ENCODE peak calls at places on chromosomes 13 and 19, in ten cellular contexts. One of them, this sample, is unnamed.
A peak's percentile ranks its signal among the peaks of the same experiment; 100 is the strongest.

GRCh38 chr13:28805193-28805819 is 14.8 kb upstream of the MTUS2 start:
- DNase-seq in activated naive CD4-positive, alpha-beta T cell treated with anti-CD3 and anti-CD28 coated beads for 36 hours: peak; percentile 55
- DNase-seq in HEK293T: peak; percentile 25
- DNase-seq in naive thymus-derived CD8-positive, alpha-beta T cell: no peak
- DNase-seq in stimulated activated effector memory CD8-positive, alpha-beta T cell treated with anti-CD3 and anti-CD28 coated beads, Interleukin-12 subunit alpha, Interleukin-12 subunit beta, amount 100 ng/mL, for 72 hours: peak; percentile 29
- DNase-seq in heart right ventricle: peak; percentile 48
- DNase-seq in T-helper 17 cell: no peak
- DNase-seq in stimulated activated CD8-positive, alpha-beta memory T cell treated with anti-CD3 and anti-CD28 coated beads, Interleukin-4, amount 100 ng/mL, for 4 hours: no peak
- DNase-seq in GOT3: no peak
- DNase-seq in myocyte: no peak
- DNase-seq in this sample: no peak

GRCh38 chr19:40314646-40315045 is 29.5 kb upstream of the AKT2 start:
- DNase-seq in activated naive CD4-positive, alpha-beta T cell treated with anti-CD3 and anti-CD28 coated beads for 36 hours: no peak
- DNase-seq in HEK293T: no peak
- DNase-seq in naive thymus-derived CD8-positive, alpha-beta T cell: no peak
- DNase-seq in stimulated activated effector memory CD8-positive, alpha-beta T cell treated with anti-CD3 and anti-CD28 coated beads, Interleukin-12 subunit alpha, Interleukin-12 subunit beta, amount 100 ng/mL, for 72 hours: no peak
- DNase-seq in heart right ventricle: no peak
- DNase-seq in T-helper 17 cell: no peak
- DNase-seq in stimulated activated CD8-positive, alpha-beta memory T cell treated with anti-CD3 and anti-CD28 coated beads, Interleukin-4, amount 100 ng/mL, for 4 hours: no peak
- DNase-seq in GOT3: no peak
- DNase-seq in myocyte: no peak
- DNase-seq in this sample: no peak

GRCh38 chr13:33797622-33798021 is 20.3 kb upstream of the RFC3 start:
- DNase-seq in activated naive CD4-positive, alpha-beta T cell treated with anti-CD3 and anti-CD28 coated beads for 36 hours: no peak
- DNase-seq in HEK293T: no peak
- DNase-seq in naive thymus-derived CD8-positive, alpha-beta T cell: no peak
- DNase-seq in stimulated activated effector memory CD8-positive, alpha-beta T cell treated with anti-CD3 and anti-CD28 coated beads, Interleukin-12 subunit alpha, Interleukin-12 subunit beta, amount 100 ng/mL, for 72 hours: no peak
- DNase-seq in heart right ventricle: no peak
- DNase-seq in T-helper 17 cell: no peak
- DNase-seq in stimulated activated CD8-positive, alpha-beta memory T cell treated with anti-CD3 and anti-CD28 coated beads, Interleukin-4, amount 100 ng/mL, for 4 hours: no peak
- DNase-seq in GOT3: no peak
- DNase-seq in myocyte: peak; percentile 57
- DNase-seq in this sample: no peak

GRCh38 chr19:35991731-35992450 is 3.1 kb upstream of the SDHAF1 start:
- DNase-seq in activated naive CD4-positive, alpha-beta T cell treated with anti-CD3 and anti-CD28 coated beads for 36 hours: no peak
- DNase-seq in HEK293T: no peak
- DNase-seq in naive thymus-derived CD8-positive, alpha-beta T cell: no peak
- DNase-seq in stimulated activated effector memory CD8-positive, alpha-beta T cell treated with anti-CD3 and anti-CD28 coated beads, Interleukin-12 subunit alpha, Interleukin-12 subunit beta, amount 100 ng/mL, for 72 hours: no peak
- DNase-seq in heart right ventricle: no peak
- DNase-seq in T-helper 17 cell: no peak
- DNase-seq in stimulated activated CD8-positive, alpha-beta memory T cell treated with anti-CD3 and anti-CD28 coated beads, Interleukin-4, amount 100 ng/mL, for 4 hours: no peak
- DNase-seq in GOT3: no peak
- DNase-seq in myocyte: peak; percentile 34
- DNase-seq in this sample: no peak

GRCh38 chr13:91232716-91233115 is 114.8 kb upstream of the MIR17HG start:
- DNase-seq in activated naive CD4-positive, alpha-beta T cell treated with anti-CD3 and anti-CD28 coated beads for 36 hours: no peak
- DNase-seq in HEK293T: no peak
- DNase-seq in naive thymus-derived CD8-positive, alpha-beta T cell: no peak
- DNase-seq in stimulated activated effector memory CD8-positive, alpha-beta T cell treated with anti-CD3 and anti-CD28 coated beads, Interleukin-12 subunit alpha, Interleukin-12 subunit beta, amount 100 ng/mL, for 72 hours: no peak
- DNase-seq in heart right ventricle: no peak
- DNase-seq in T-helper 17 cell: no peak
- DNase-seq in stimulated activated CD8-positive, alpha-beta memory T cell treated with anti-CD3 and anti-CD28 coated beads, Interleukin-4, amount 100 ng/mL, for 4 hours: no peak
- DNase-seq in GOT3: no peak
- DNase-seq in myocyte: no peak
- DNase-seq in this sample: no peak

GRCh38 chr19:44951179-44952159 is 3.7 kb upstream of the CLPTM1 start:
- DNase-seq in activated naive CD4-positive, alpha-beta T cell treated with anti-CD3 and anti-CD28 coated beads for 36 hours: peak; percentile 72
- DNase-seq in HEK293T: peak; percentile 74
- DNase-seq in naive thymus-derived CD8-positive, alpha-beta T cell: peak; percentile 78
- DNase-seq in stimulated activated effector memory CD8-positive, alpha-beta T cell treated with anti-CD3 and anti-CD28 coated beads, Interleukin-12 subunit alpha, Interleukin-12 subunit beta, amount 100 ng/mL, for 72 hours: peak; percentile 48
- DNase-seq in heart right ventricle: peak; percentile 30
- DNase-seq in T-helper 17 cell: peak; percentile 23
- DNase-seq in stimulated activated CD8-positive, alpha-beta memory T cell treated with anti-CD3 and anti-CD28 coated beads, Interleukin-4, amount 100 ng/mL, for 4 hours: peak; percentile 31
- DNase-seq in GOT3: no peak
- DNase-seq in myocyte: peak; percentile 86
- DNase-seq in this sample: peak; percentile 55

GRCh38 chr19:1163934-1164683 is 10.0 kb downstream of the SBNO2 start:
- DNase-seq in activated naive CD4-positive, alpha-beta T cell treated with anti-CD3 and anti-CD28 coated beads for 36 hours: no peak
- DNase-seq in HEK293T: no peak
- DNase-seq in naive thymus-derived CD8-positive, alpha-beta T cell: no peak
- DNase-seq in stimulated activated effector memory CD8-positive, alpha-beta T cell treated with anti-CD3 and anti-CD28 coated beads, Interleukin-12 subunit alpha, Interleukin-12 subunit beta, amount 100 ng/mL, for 72 hours: no peak
- DNase-seq in heart right ventricle: no peak
- DNase-seq in T-helper 17 cell: no peak
- DNase-seq in stimulated activated CD8-positive, alpha-beta memory T cell treated with anti-CD3 and anti-CD28 coated beads, Interleukin-4, amount 100 ng/mL, for 4 hours: no peak
- DNase-seq in GOT3: no peak
- DNase-seq in myocyte: peak; percentile 73
- DNase-seq in this sample: no peak

GRCh38 chr19:58117841-58118575 is 20.0 kb upstream of the ZSCAN18 start:
- DNase-seq in activated naive CD4-positive, alpha-beta T cell treated with anti-CD3 and anti-CD28 coated beads for 36 hours: no peak
- DNase-seq in HEK293T: no peak
- DNase-seq in naive thymus-derived CD8-positive, alpha-beta T cell: no peak
- DNase-seq in stimulated activated effector memory CD8-positive, alpha-beta T cell treated with anti-CD3 and anti-CD28 coated beads, Interleukin-12 subunit alpha, Interleukin-12 subunit beta, amount 100 ng/mL, for 72 hours: no peak
- DNase-seq in heart right ventricle: peak; percentile 23
- DNase-seq in T-helper 17 cell: no peak
- DNase-seq in stimulated activated CD8-positive, alpha-beta memory T cell treated with anti-CD3 and anti-CD28 coated beads, Interleukin-4, amount 100 ng/mL, for 4 hours: no peak
- DNase-seq in GOT3: no peak
- DNase-seq in myocyte: no peak
- DNase-seq in this sample: no peak

GRCh38 chr19:35995655-35995993 is 636 bp downstream of the SDHAF1 start:
- DNase-seq in activated naive CD4-positive, alpha-beta T cell treated with anti-CD3 and anti-CD28 coated beads for 36 hours: peak; percentile 49
- DNase-seq in HEK293T: peak; percentile 53
- DNase-seq in naive thymus-derived CD8-positive, alpha-beta T cell: peak; percentile 44
- DNase-seq in stimulated activated effector memory CD8-positive, alpha-beta T cell treated with anti-CD3 and anti-CD28 coated beads, Interleukin-12 subunit alpha, Interleukin-12 subunit beta, amount 100 ng/mL, for 72 hours: no peak
- DNase-seq in heart right ventricle: peak; percentile 39
- DNase-seq in T-helper 17 cell: no peak
- DNase-seq in stimulated activated CD8-positive, alpha-beta memory T cell treated with anti-CD3 and anti-CD28 coated beads, Interleukin-4, amount 100 ng/mL, for 4 hours: no peak
- DNase-seq in GOT3: no peak
- DNase-seq in myocyte: peak; percentile 23
- DNase-seq in this sample: no peak

GRCh38 chr13:43229506-43229905 is 206.1 kb downstream of the DNAJC15 start:
- DNase-seq in activated naive CD4-positive, alpha-beta T cell treated with anti-CD3 and anti-CD28 coated beads for 36 hours: no peak
- DNase-seq in HEK293T: no peak
- DNase-seq in naive thymus-derived CD8-positive, alpha-beta T cell: no peak
- DNase-seq in stimulated activated effector memory CD8-positive, alpha-beta T cell treated with anti-CD3 and anti-CD28 coated beads, Interleukin-12 subunit alpha, Interleukin-12 subunit beta, amount 100 ng/mL, for 72 hours: no peak
- DNase-seq in heart right ventricle: no peak
- DNase-seq in T-helper 17 cell: no peak
- DNase-seq in stimulated activated CD8-positive, alpha-beta memory T cell treated with anti-CD3 and anti-CD28 coated beads, Interleukin-4, amount 100 ng/mL, for 4 hours: no peak
- DNase-seq in GOT3: no peak
- DNase-seq in myocyte: peak; percentile 47
- DNase-seq in this sample: no peak

GRCh38 chr13:97982286-97982685 is 28.8 kb downstream of the IPO5 start:
- DNase-seq in activated naive CD4-positive, alpha-beta T cell treated with anti-CD3 and anti-CD28 coated beads for 36 hours: no peak
- DNase-seq in HEK293T: no peak
- DNase-seq in naive thymus-derived CD8-positive, alpha-beta T cell: no peak
- DNase-seq in stimulated activated effector memory CD8-positive, alpha-beta T cell treated with anti-CD3 and anti-CD28 coated beads, Interleukin-12 subunit alpha, Interleukin-12 subunit beta, amount 100 ng/mL, for 72 hours: no peak
- DNase-seq in heart right ventricle: no peak
- DNase-seq in T-helper 17 cell: no peak
- DNase-seq in stimulated activated CD8-positive, alpha-beta memory T cell treated with anti-CD3 and anti-CD28 coated beads, Interleukin-4, amount 100 ng/mL, for 4 hours: no peak
- DNase-seq in GOT3: no peak
- DNase-seq in myocyte: peak; percentile 16
- DNase-seq in this sample: no peak

GRCh38 chr19:13881692-13882418 is 4.9 kb downstream of the NANOS3 start:
- DNase-seq in activated naive CD4-positive, alpha-beta T cell treated with anti-CD3 and anti-CD28 coated beads for 36 hours: peak; percentile 64
- DNase-seq in HEK293T: no peak
- DNase-seq in naive thymus-derived CD8-positive, alpha-beta T cell: peak; percentile 32
- DNase-seq in stimulated activated effector memory CD8-positive, alpha-beta T cell treated with anti-CD3 and anti-CD28 coated beads, Interleukin-12 subunit alpha, Interleukin-12 subunit beta, amount 100 ng/mL, for 72 hours: no peak
- DNase-seq in heart right ventricle: peak; percentile 44
- DNase-seq in T-helper 17 cell: no peak
- DNase-seq in stimulated activated CD8-positive, alpha-beta memory T cell treated with anti-CD3 and anti-CD28 coated beads, Interleukin-4, amount 100 ng/mL, for 4 hours: no peak
- DNase-seq in GOT3: no peak
- DNase-seq in myocyte: peak; percentile 87
- DNase-seq in this sample: no peak

GRCh38 chr19:14545716-14546082 is 16.3 kb downstream of the TECR start:
- DNase-seq in activated naive CD4-positive, alpha-beta T cell treated with anti-CD3 and anti-CD28 coated beads for 36 hours: no peak
- DNase-seq in HEK293T: no peak
- DNase-seq in naive thymus-derived CD8-positive, alpha-beta T cell: no peak
- DNase-seq in stimulated activated effector memory CD8-positive, alpha-beta T cell treated with anti-CD3 and anti-CD28 coated beads, Interleukin-12 subunit alpha, Interleukin-12 subunit beta, amount 100 ng/mL, for 72 hours: no peak
- DNase-seq in heart right ventricle: no peak
- DNase-seq in T-helper 17 cell: no peak
- DNase-seq in stimulated activated CD8-positive, alpha-beta memory T cell treated with anti-CD3 and anti-CD28 coated beads, Interleukin-4, amount 100 ng/mL, for 4 hours: no peak
- DNase-seq in GOT3: no peak
- DNase-seq in myocyte: no peak
- DNase-seq in this sample: no peak

GRCh38 chr19:18741124-18741493 is 50.0 kb downstream of the COMP start:
- DNase-seq in activated naive CD4-positive, alpha-beta T cell treated with anti-CD3 and anti-CD28 coated beads for 36 hours: no peak
- DNase-seq in HEK293T: no peak
- DNase-seq in naive thymus-derived CD8-positive, alpha-beta T cell: no peak
- DNase-seq in stimulated activated effector memory CD8-positive, alpha-beta T cell treated with anti-CD3 and anti-CD28 coated beads, Interleukin-12 subunit alpha, Interleukin-12 subunit beta, amount 100 ng/mL, for 72 hours: no peak
- DNase-seq in heart right ventricle: no peak
- DNase-seq in T-helper 17 cell: no peak
- DNase-seq in stimulated activated CD8-positive, alpha-beta memory T cell treated with anti-CD3 and anti-CD28 coated beads, Interleukin-4, amount 100 ng/mL, for 4 hours: no peak
- DNase-seq in GOT3: no peak
- DNase-seq in myocyte: no peak
- DNase-seq in this sample: no peak

GRCh38 chr19:2984196-2984490 is 6.8 kb downstream of the TLE6 start:
- DNase-seq in activated naive CD4-positive, alpha-beta T cell treated with anti-CD3 and anti-CD28 coated beads for 36 hours: no peak
- DNase-seq in HEK293T: no peak
- DNase-seq in naive thymus-derived CD8-positive, alpha-beta T cell: no peak
- DNase-seq in stimulated activated effector memory CD8-positive, alpha-beta T cell treated with anti-CD3 and anti-CD28 coated beads, Interleukin-12 subunit alpha, Interleukin-12 subunit beta, amount 100 ng/mL, for 72 hours: no peak
- DNase-seq in heart right ventricle: no peak
- DNase-seq in T-helper 17 cell: no peak
- DNase-seq in stimulated activated CD8-positive, alpha-beta memory T cell treated with anti-CD3 and anti-CD28 coated beads, Interleukin-4, amount 100 ng/mL, for 4 hours: no peak
- DNase-seq in GOT3: no peak
- DNase-seq in myocyte: no peak
- DNase-seq in this sample: no peak

GRCh38 chr13:94795292-94795691 is 82.9 kb upstream of the SOX21 start:
- DNase-seq in activated naive CD4-positive, alpha-beta T cell treated with anti-CD3 and anti-CD28 coated beads for 36 hours: no peak
- DNase-seq in HEK293T: no peak
- DNase-seq in naive thymus-derived CD8-positive, alpha-beta T cell: no peak
- DNase-seq in stimulated activated effector memory CD8-positive, alpha-beta T cell treated with anti-CD3 and anti-CD28 coated beads, Interleukin-12 subunit alpha, Interleukin-12 subunit beta, amount 100 ng/mL, for 72 hours: no peak
- DNase-seq in heart right ventricle: no peak
- DNase-seq in T-helper 17 cell: no peak
- DNase-seq in stimulated activated CD8-positive, alpha-beta memory T cell treated with anti-CD3 and anti-CD28 coated beads, Interleukin-4, amount 100 ng/mL, for 4 hours: no peak
- DNase-seq in GOT3: no peak
- DNase-seq in myocyte: no peak
- DNase-seq in this sample: no peak

This sample was measured in activated CD4-positive, CD25-positive, alpha-beta regulatory T cell treated with anti-CD3 and anti-CD28 coated beads, Interleukin-2, amount 50 U/mL, for 16 hours.